ENCODE peak calls at places on chromosomes 2 and 18, in nine cellular contexts. One of them, this sample, is unnamed.

GRCh38 chr2:182862003-182862402 is 4.4 kb downstream of the FRZB start:
- DNase-seq in RWPE1: no peak
- DNase-seq in lower lobe of right lung: no peak
- DNase-seq in RWPE2: no peak
- DNase-seq in activated CD8-positive, alpha-beta T cell treated with anti-CD3 and anti-CD28 coated beads for 36 hours: no peak
- DNase-seq in heart left ventricle: peak
- DNase-seq in HFF-Myc: no peak
- DNase-seq in HCT116: no peak
- DNase-seq in osteocyte: no peak
- DNase-seq in this sample: no peak

GRCh38 chr2:96876036-96876810 is 6.3 kb upstream of the SEMA4C start:
- DNase-seq in RWPE1: no peak
- DNase-seq in lower lobe of right lung: no peak
- DNase-seq in RWPE2: no peak
- DNase-seq in activated CD8-positive, alpha-beta T cell treated with anti-CD3 and anti-CD28 coated beads for 36 hours: no peak
- DNase-seq in heart left ventricle: no peak
- DNase-seq in HFF-Myc: no peak
- DNase-seq in HCT116: no peak
- DNase-seq in osteocyte: no peak
- DNase-seq in this sample: peak

GRCh38 chr2:3494984-3495666 is 24.2 kb downstream of the ADI1 start:
- DNase-seq in RWPE1: no peak
- DNase-seq in lower lobe of right lung: no peak
- DNase-seq in RWPE2: no peak
- DNase-seq in activated CD8-positive, alpha-beta T cell treated with anti-CD3 and anti-CD28 coated beads for 36 hours: no peak
- DNase-seq in heart left ventricle: no peak
- DNase-seq in HFF-Myc: no peak
- DNase-seq in HCT116: no peak
- DNase-seq in osteocyte: peak
- DNase-seq in this sample: no peak

GRCh38 chr2:182818541-182819308 is 47.7 kb downstream of the FRZB start:
- DNase-seq in RWPE1: no peak
- DNase-seq in lower lobe of right lung: no peak
- DNase-seq in RWPE2: no peak
- DNase-seq in activated CD8-positive, alpha-beta T cell treated with anti-CD3 and anti-CD28 coated beads for 36 hours: no peak
- DNase-seq in heart left ventricle: no peak
- DNase-seq in HFF-Myc: no peak
- DNase-seq in HCT116: no peak
- DNase-seq in osteocyte: no peak
- DNase-seq in this sample: no peak

GRCh38 chr2:231615058-231615671 is 22.5 kb downstream of the TEX44 start:
- DNase-seq in RWPE1: no peak
- DNase-seq in lower lobe of right lung: no peak
- DNase-seq in RWPE2: no peak
- DNase-seq in activated CD8-positive, alpha-beta T cell treated with anti-CD3 and anti-CD28 coated beads for 36 hours: peak
- DNase-seq in heart left ventricle: peak
- DNase-seq in HFF-Myc: no peak
- DNase-seq in HCT116: no peak
- DNase-seq in osteocyte: no peak
- DNase-seq in this sample: no peak

GRCh38 chr2:218569661-218570500 is 1.2 kb downstream of the CNOT9 start:
- DNase-seq in RWPE1: peak
- DNase-seq in lower lobe of right lung: no peak
- DNase-seq in RWPE2: no peak
- DNase-seq in activated CD8-positive, alpha-beta T cell treated with anti-CD3 and anti-CD28 coated beads for 36 hours: peak
- DNase-seq in heart left ventricle: peak
- DNase-seq in HFF-Myc: no peak
- DNase-seq in HCT116: no peak
- DNase-seq in osteocyte: no peak
- DNase-seq in this sample: no peak

GRCh38 chr2:231926761-231927565 is 767 bp upstream of the NPPC start:
- DNase-seq in RWPE1: peak
- DNase-seq in lower lobe of right lung: peak
- DNase-seq in RWPE2: peak
- DNase-seq in activated CD8-positive, alpha-beta T cell treated with anti-CD3 and anti-CD28 coated beads for 36 hours: peak
- DNase-seq in heart left ventricle: no peak
- DNase-seq in HFF-Myc: no peak
- DNase-seq in HCT116: no peak
- DNase-seq in osteocyte: no peak
- DNase-seq in this sample: no peak

GRCh38 chr18:2846241-2846637 is 567 bp upstream of the EMILIN2 start:
- DNase-seq in RWPE1: peak
- DNase-seq in lower lobe of right lung: peak
- DNase-seq in RWPE2: no peak
- DNase-seq in activated CD8-positive, alpha-beta T cell treated with anti-CD3 and anti-CD28 coated beads for 36 hours: peak
- DNase-seq in heart left ventricle: no peak
- DNase-seq in HFF-Myc: no peak
- DNase-seq in HCT116: no peak
- DNase-seq in osteocyte: no peak
- DNase-seq in this sample: no peak

GRCh38 chr18:10006261-10006903 is 92.6 kb downstream of the VAPA start:
- DNase-seq in RWPE1: peak
- DNase-seq in lower lobe of right lung: no peak
- DNase-seq in RWPE2: no peak
- DNase-seq in activated CD8-positive, alpha-beta T cell treated with anti-CD3 and anti-CD28 coated beads for 36 hours: no peak
- DNase-seq in heart left ventricle: no peak
- DNase-seq in HFF-Myc: no peak
- DNase-seq in HCT116: no peak
- DNase-seq in osteocyte: peak
- DNase-seq in this sample: no peak

GRCh38 chr18:79245517-79246001 is 150.2 kb upstream of the NFATC1 start:
- DNase-seq in RWPE1: peak
- DNase-seq in lower lobe of right lung: peak
- DNase-seq in RWPE2: peak
- DNase-seq in activated CD8-positive, alpha-beta T cell treated with anti-CD3 and anti-CD28 coated beads for 36 hours: peak
- DNase-seq in heart left ventricle: no peak
- DNase-seq in HFF-Myc: no peak
- DNase-seq in HCT116: peak
- DNase-seq in osteocyte: no peak
- DNase-seq in this sample: no peak

GRCh38 chr2:174492963-174493431 is 6.2 kb upstream of the GPR155 start:
- DNase-seq in RWPE1: no peak
- DNase-seq in lower lobe of right lung: no peak
- DNase-seq in RWPE2: no peak
- DNase-seq in activated CD8-positive, alpha-beta T cell treated with anti-CD3 and anti-CD28 coated beads for 36 hours: peak
- DNase-seq in heart left ventricle: no peak
- DNase-seq in HFF-Myc: no peak
- DNase-seq in HCT116: no peak
- DNase-seq in osteocyte: no peak
- DNase-seq in this sample: no peak

GRCh38 chr2:215668329-215668728 is 232.5 kb upstream of the FN1 start:
- DNase-seq in RWPE1: no peak
- DNase-seq in lower lobe of right lung: no peak
- DNase-seq in RWPE2: no peak
- DNase-seq in activated CD8-positive, alpha-beta T cell treated with anti-CD3 and anti-CD28 coated beads for 36 hours: no peak
- DNase-seq in heart left ventricle: peak
- DNase-seq in HFF-Myc: no peak
- DNase-seq in HCT116: no peak
- DNase-seq in osteocyte: no peak
- DNase-seq in this sample: no peak

GRCh38 chr2:54773838-54774237 is 50.4 kb downstream of the EML6 start:
- DNase-seq in RWPE1: no peak
- DNase-seq in lower lobe of right lung: no peak
- DNase-seq in RWPE2: no peak
- DNase-seq in activated CD8-positive, alpha-beta T cell treated with anti-CD3 and anti-CD28 coated beads for 36 hours: no peak
- DNase-seq in heart left ventricle: no peak
- DNase-seq in HFF-Myc: no peak
- DNase-seq in HCT116: peak
- DNase-seq in osteocyte: no peak
- DNase-seq in this sample: no peak

GRCh38 chr18:3948958-3949357 is 499.0 kb downstream of the TGIF1 start:
- DNase-seq in RWPE1: no peak
- DNase-seq in lower lobe of right lung: no peak
- DNase-seq in RWPE2: no peak
- DNase-seq in activated CD8-positive, alpha-beta T cell treated with anti-CD3 and anti-CD28 coated beads for 36 hours: no peak
- DNase-seq in heart left ventricle: no peak
- DNase-seq in HFF-Myc: no peak
- DNase-seq in HCT116: no peak
- DNase-seq in osteocyte: no peak
- DNase-seq in this sample: no peak

GRCh38 chr2:63545023-63545422 is 43.3 kb downstream of the WDPCP start:
- DNase-seq in RWPE1: no peak
- DNase-seq in lower lobe of right lung: no peak
- DNase-seq in RWPE2: no peak
- DNase-seq in activated CD8-positive, alpha-beta T cell treated with anti-CD3 and anti-CD28 coated beads for 36 hours: no peak
- DNase-seq in heart left ventricle: peak
- DNase-seq in HFF-Myc: no peak
- DNase-seq in HCT116: no peak
- DNase-seq in osteocyte: no peak
- DNase-seq in this sample: no peak

GRCh38 chr18:8870528-8870927 is 165.2 kb downstream of the MTCL1 start:
- DNase-seq in RWPE1: peak
- DNase-seq in lower lobe of right lung: no peak
- DNase-seq in RWPE2: no peak
- DNase-seq in activated CD8-positive, alpha-beta T cell treated with anti-CD3 and anti-CD28 coated beads for 36 hours: no peak
- DNase-seq in heart left ventricle: no peak
- DNase-seq in HFF-Myc: no peak
- DNase-seq in HCT116: no peak
- DNase-seq in osteocyte: no peak
- DNase-seq in this sample: no peak

GRCh38 chr18:44341759-44342158 is 338.9 kb upstream of the SETBP1 start:
- DNase-seq in RWPE1: peak
- DNase-seq in lower lobe of right lung: no peak
- DNase-seq in RWPE2: no peak
- DNase-seq in activated CD8-positive, alpha-beta T cell treated with anti-CD3 and anti-CD28 coated beads for 36 hours: no peak
- DNase-seq in heart left ventricle: no peak
- DNase-seq in HFF-Myc: no peak
- DNase-seq in HCT116: no peak
- DNase-seq in osteocyte: no peak
- DNase-seq in this sample: no peak

GRCh38 chr2:241507430-241508239 is 749 bp downstream of the STK25 start:
- DNase-seq in RWPE1: peak
- DNase-seq in lower lobe of right lung: peak
- DNase-seq in RWPE2: no peak
- DNase-seq in activated CD8-positive, alpha-beta T cell treated with anti-CD3 and anti-CD28 coated beads for 36 hours: peak
- DNase-seq in heart left ventricle: peak
- DNase-seq in HFF-Myc: no peak
- DNase-seq in HCT116: no peak
- DNase-seq in osteocyte: peak
- DNase-seq in this sample: no peak

GRCh38 chr2:74261204-74261864 is 62.9 kb downstream of the MTHFD2 start:
- DNase-seq in RWPE1: peak
- DNase-seq in lower lobe of right lung: no peak
- DNase-seq in RWPE2: no peak
- DNase-seq in activated CD8-positive, alpha-beta T cell treated with anti-CD3 and anti-CD28 coated beads for 36 hours: no peak
- DNase-seq in heart left ventricle: peak
- DNase-seq in HFF-Myc: no peak
- DNase-seq in HCT116: peak
- DNase-seq in osteocyte: no peak
- DNase-seq in this sample: no peak

GRCh38 chr18:67001052-67001451 is 397.2 kb upstream of the CDH19 start:
- DNase-seq in RWPE1: no peak
- DNase-seq in lower lobe of right lung: no peak
- DNase-seq in RWPE2: no peak
- DNase-seq in activated CD8-positive, alpha-beta T cell treated with anti-CD3 and anti-CD28 coated beads for 36 hours: no peak
- DNase-seq in heart left ventricle: no peak
- DNase-seq in HFF-Myc: no peak
- DNase-seq in HCT116: no peak
- DNase-seq in osteocyte: no peak
- DNase-seq in this sample: no peak

GRCh38 chr2:61597300-61598289 is 59.4 kb upstream of the XPO1 start:
- DNase-seq in RWPE1: no peak
- DNase-seq in lower lobe of right lung: no peak
- DNase-seq in RWPE2: no peak
- DNase-seq in activated CD8-positive, alpha-beta T cell treated with anti-CD3 and anti-CD28 coated beads for 36 hours: no peak
- DNase-seq in heart left ventricle: no peak
- DNase-seq in HFF-Myc: no peak
- DNase-seq in HCT116: no peak
- DNase-seq in osteocyte: no peak
- DNase-seq in this sample: no peak

GRCh38 chr2:86335865-86336321 is 1.5 kb downstream of the REEP1 start:
- DNase-seq in RWPE1: no peak
- DNase-seq in lower lobe of right lung: no peak
- DNase-seq in RWPE2: no peak
- DNase-seq in activated CD8-positive, alpha-beta T cell treated with anti-CD3 and anti-CD28 coated beads for 36 hours: no peak
- DNase-seq in heart left ventricle: no peak
- DNase-seq in HFF-Myc: no peak
- DNase-seq in HCT116: no peak
- DNase-seq in osteocyte: peak
- DNase-seq in this sample: no peak

GRCh38 chr18:40006553-40007073 is 1948.4 kb upstream of the PIK3C3 start:
- DNase-seq in RWPE1: no peak
- DNase-seq in lower lobe of right lung: no peak
- DNase-seq in RWPE2: no peak
- DNase-seq in activated CD8-positive, alpha-beta T cell treated with anti-CD3 and anti-CD28 coated beads for 36 hours: no peak
- DNase-seq in heart left ventricle: no peak
- DNase-seq in HFF-Myc: no peak
- DNase-seq in HCT116: no peak
- DNase-seq in osteocyte: no peak
- DNase-seq in this sample: no peak

GRCh38 chr2:120883607-120884405 is 148.1 kb downstream of the GLI2 start:
- DNase-seq in RWPE1: no peak
- DNase-seq in lower lobe of right lung: peak
- DNase-seq in RWPE2: no peak
- DNase-seq in activated CD8-positive, alpha-beta T cell treated with anti-CD3 and anti-CD28 coated beads for 36 hours: no peak
- DNase-seq in heart left ventricle: no peak
- DNase-seq in HFF-Myc: no peak
- DNase-seq in HCT116: no peak
- DNase-seq in osteocyte: no peak
- DNase-seq in this sample: no peak

GRCh38 chr18:58578835-58579560 is 49.9 kb downstream of the ALPK2 start:
- DNase-seq in RWPE1: no peak
- DNase-seq in lower lobe of right lung: no peak
- DNase-seq in RWPE2: no peak
- DNase-seq in activated CD8-positive, alpha-beta T cell treated with anti-CD3 and anti-CD28 coated beads for 36 hours: peak
- DNase-seq in heart left ventricle: no peak
- DNase-seq in HFF-Myc: no peak
- DNase-seq in HCT116: no peak
- DNase-seq in osteocyte: peak
- DNase-seq in this sample: no peak

GRCh38 chr2:68250652-68251186 is 1.6 kb downstream of the PPP3R1 start:
- DNase-seq in RWPE1: no peak
- DNase-seq in lower lobe of right lung: no peak
- DNase-seq in RWPE2: no peak
- DNase-seq in activated CD8-positive, alpha-beta T cell treated with anti-CD3 and anti-CD28 coated beads for 36 hours: no peak
- DNase-seq in heart left ventricle: no peak
- DNase-seq in HFF-Myc: no peak
- DNase-seq in HCT116: no peak
- DNase-seq in osteocyte: no peak
- DNase-seq in this sample: no peak

This sample was measured in brain pericyte.